ENCODE peak calls at places on chromosomes 3 and 15, in six cellular contexts. R is GM04503; C is ELR; X is stimulated activated CD4-positive, alpha-beta T cell treated with anti-CD3 and anti-CD28 coated beads, Interleukin-2, amount 100 ng/mL, for 24 hours; T is caudate nucleus; D is SJSA1. O is an unnamed sample.

GRCh38 chr3:193816656-193817311 is 223.8 kb downstream of the OPA1 start:
- DNase-seq in C (no peak), D (no peak), R (no peak), T (peak), X (no peak), O (no peak)

GRCh38 chr3:126372413-126373145 is 15.4 kb upstream of the KLF15 start:
- DNase-seq in D (no peak), R (no peak), X (no peak), T (no peak), C (no peak), O (peak)

GRCh38 chr15:68829068-68829467 is 8.4 kb upstream of the ANP32A start:
- DNase-seq in T (peak), C (peak), R (no peak), D (no peak), X (no peak), O (no peak)

GRCh38 chr3:153209596-153209995 is 47.6 kb downstream of the RAP2B start:
- DNase-seq in T (no peak), R (peak), X (no peak), D (peak), C (peak), O (no peak)

GRCh38 chr15:64855206-64856000 is 13.7 kb downstream of the PLEKHO2 start:
- DNase-seq in X (no peak), D (no peak), T (no peak), C (peak), R (no peak), O (no peak)

GRCh38 chr3:189363856-189364255 is 192.1 kb downstream of the TPRG1 start:
- DNase-seq in X (no peak), C (no peak), T (no peak), D (no peak), R (peak), O (no peak)

GRCh38 chr15:77992356-77993222 is 84.9 kb downstream of the TBC1D2B start:
- DNase-seq in X (no peak), R (no peak), C (no peak), T (no peak), D (no peak), O (no peak)

GRCh38 chr3:147758786-147759185 is 349.6 kb downstream of the ZIC1 start:
- DNase-seq in R (peak), T (no peak), C (no peak), X (no peak), D (no peak), O (no peak)

GRCh38 chr15:58761010-58761388 is 10.1 kb upstream of the MINDY2 start:
- DNase-seq in R (no peak), C (no peak), D (no peak), X (no peak), T (no peak), O (no peak)

GRCh38 chr15:68693071-68693470 is 114.3 kb downstream of the CORO2B start:
- DNase-seq in D (no peak), C (peak), X (no peak), T (no peak), R (peak), O (no peak)

GRCh38 chr3:172666873-172667694 is 43.8 kb downstream of the NCEH1 start:
- DNase-seq in R (no peak), C (peak), D (peak), T (peak), X (peak), O (no peak)

GRCh38 chr3:136929984-136930671 is 27.7 kb upstream of the IL20RB start:
- DNase-seq in R (no peak), D (no peak), X (no peak), T (no peak), C (no peak), O (no peak)

GRCh38 chr3:61562042-61562809 is 855 bp downstream of the PTPRG start:
- DNase-seq in T (no peak), R (no peak), X (no peak), D (peak), C (peak), O (no peak)